ENCODE peak calls at places on chromosomes 12 and 14, in six cellular contexts. K is neural progenitor cell, L is hippocampal formation, B is HuH-7, A is psoas muscle, V is NCI-H1417. X is an unnamed sample.

GRCh38 chr12:64780531-64781373 is 21.5 kb upstream of the GNS start:
- DNase-seq in V (peak), L (no peak), K (peak), A (peak), B (peak), X (peak)

GRCh38 chr12:105226219-105226618 is 9.8 kb downstream of the APPL2 start:
- DNase-seq in A (peak), L (peak), V (no peak), K (no peak), B (no peak), X (peak)

GRCh38 chr12:48995061-48995879 is 3.9 kb downstream of the DDN start:
- DNase-seq in V (peak), L (peak), A (peak), B (peak), K (peak), X (peak)

GRCh38 chr12:26936559-26937442 is 980 bp downstream of the INTS13 start:
- DNase-seq in A (no peak), V (no peak), L (no peak), B (no peak), K (no peak), X (no peak)

GRCh38 chr12:132497514-132498405 is 7.8 kb downstream of the FBRSL1 start:
- DNase-seq in V (no peak), L (no peak), B (no peak), A (no peak), K (no peak), X (no peak)

GRCh38 chr12:124311292-124312109 is 16.6 kb downstream of the RFLNA start:
- DNase-seq in K (no peak), B (peak), L (no peak), V (no peak), A (no peak), X (peak)

GRCh38 chr14:37597538-37598084 is 2.2 kb downstream of the TTC6 start:
- DNase-seq in K (peak), A (no peak), B (no peak), L (no peak), V (peak), X (no peak)

GRCh38 chr12:103519632-103520031 is 23.9 kb upstream of the C12orf42 start:
- DNase-seq in B (no peak), A (no peak), V (no peak), K (no peak), L (no peak), X (no peak)

GRCh38 chr14:71451501-71451900 is 480.7 kb upstream of the RGS6 start:
- DNase-seq in L (no peak), A (no peak), V (no peak), K (no peak), B (no peak), X (no peak)

GRCh38 chr12:52924764-52925716 is 20.2 kb upstream of the KRT8 start:
- DNase-seq in V (no peak), B (peak), L (no peak), A (no peak), K (no peak), X (no peak)

GRCh38 chr12:55957106-55957859 is 8.6 kb downstream of the PMEL start:
- DNase-seq in K (no peak), L (no peak), V (no peak), A (no peak), B (no peak), X (peak)

GRCh38 chr12:32062841-32063240 is 43.8 kb upstream of the BICD1 start:
- DNase-seq in K (no peak), A (no peak), B (no peak), V (no peak), L (no peak), X (no peak)

GRCh38 chr12:6963016-6963731 is 7.3 kb downstream of the PHB2 start:
- DNase-seq in B (no peak), V (peak), A (peak), K (no peak), L (no peak), X (peak)

GRCh38 chr14:80955434-80955939 is at the start of gene TSHR:
- DNase-seq in A (no peak), L (no peak), B (peak), V (peak), K (peak), X (peak)

GRCh38 chr12:56469007-56469930 is 891 bp downstream of the SPRYD4 start:
- DNase-seq in B (no peak), V (no peak), L (no peak), A (peak), K (no peak), X (peak)

GRCh38 chr14:45156067-45156466 is 20.3 kb downstream of the FANCM start:
- DNase-seq in L (no peak), B (no peak), V (no peak), A (no peak), K (no peak), X (no peak)

GRCh38 chr12:32997471-32997870 is 100.9 kb upstream of the PKP2 start:
- DNase-seq in V (peak), A (no peak), B (no peak), L (no peak), K (no peak), X (no peak)

GRCh38 chr14:99064262-99064954 is 207.6 kb downstream of the BCL11B start:
- DNase-seq in L (no peak), V (no peak), A (no peak), K (no peak), B (no peak), X (no peak)